ENCODE peak calls at places on chromosome 5, in five cellular contexts. One of them, this sample, is unnamed.

GRCh38 chr5:30401479-30402058 is 791.9 kb upstream of the CDH6 start:
- DNase-seq in activated CD8-positive, alpha-beta memory T cell treated with anti-CD3 and anti-CD28 coated beads, Interleukin-2, amount 50 U/mL, for 48 hours: no peak
- DNase-seq in CD4-positive, alpha-beta T cell: no peak
- DNase-seq in activated T-cell treated with anti-CD3 and anti-CD28 coated beads for 1 hour: no peak
- DNase-seq in body of pancreas: peak; percentile 30
- DNase-seq in this sample: no peak

GRCh38 chr5:101897914-101898313 is 398.2 kb downstream of the SLCO4C1 start:
- DNase-seq in CD4-positive, alpha-beta T cell: no peak
- DNase-seq in body of pancreas: no peak
- DNase-seq in activated CD8-positive, alpha-beta memory T cell treated with anti-CD3 and anti-CD28 coated beads, Interleukin-2, amount 50 U/mL, for 48 hours: no peak
- DNase-seq in activated T-cell treated with anti-CD3 and anti-CD28 coated beads for 1 hour: no peak
- DNase-seq in this sample: no peak

GRCh38 chr5:68467208-68467607 is 251.7 kb downstream of the PIK3R1 start:
- DNase-seq in CD4-positive, alpha-beta T cell: no peak
- DNase-seq in activated CD8-positive, alpha-beta memory T cell treated with anti-CD3 and anti-CD28 coated beads, Interleukin-2, amount 50 U/mL, for 48 hours: no peak
- DNase-seq in body of pancreas: no peak
- DNase-seq in activated T-cell treated with anti-CD3 and anti-CD28 coated beads for 1 hour: no peak
- DNase-seq in this sample: no peak

GRCh38 chr5:171667341-171668096 is 118.1 kb upstream of the SMIM23 start:
- DNase-seq in body of pancreas: peak; percentile 53
- DNase-seq in CD4-positive, alpha-beta T cell: no peak
- DNase-seq in activated T-cell treated with anti-CD3 and anti-CD28 coated beads for 1 hour: no peak
- DNase-seq in activated CD8-positive, alpha-beta memory T cell treated with anti-CD3 and anti-CD28 coated beads, Interleukin-2, amount 50 U/mL, for 48 hours: no peak
- DNase-seq in this sample: no peak

GRCh38 chr5:157160001-157160400 is 6.1 kb downstream of the GARIN3 start:
- DNase-seq in activated T-cell treated with anti-CD3 and anti-CD28 coated beads for 1 hour: peak; percentile 14
- DNase-seq in body of pancreas: no peak
- DNase-seq in activated CD8-positive, alpha-beta memory T cell treated with anti-CD3 and anti-CD28 coated beads, Interleukin-2, amount 50 U/mL, for 48 hours: peak; percentile 62
- DNase-seq in CD4-positive, alpha-beta T cell: no peak
- DNase-seq in this sample: no peak

GRCh38 chr5:56278267-56278826 is 45.2 kb upstream of the ANKRD55 start:
- DNase-seq in activated CD8-positive, alpha-beta memory T cell treated with anti-CD3 and anti-CD28 coated beads, Interleukin-2, amount 50 U/mL, for 48 hours: no peak
- DNase-seq in body of pancreas: no peak
- DNase-seq in activated T-cell treated with anti-CD3 and anti-CD28 coated beads for 1 hour: no peak
- DNase-seq in CD4-positive, alpha-beta T cell: no peak
- DNase-seq in this sample: no peak

GRCh38 chr5:59592101-59592500 is 301.4 kb downstream of the PDE4D start:
- DNase-seq in CD4-positive, alpha-beta T cell: no peak
- DNase-seq in body of pancreas: no peak
- DNase-seq in activated CD8-positive, alpha-beta memory T cell treated with anti-CD3 and anti-CD28 coated beads, Interleukin-2, amount 50 U/mL, for 48 hours: no peak
- DNase-seq in activated T-cell treated with anti-CD3 and anti-CD28 coated beads for 1 hour: no peak
- DNase-seq in this sample: no peak

GRCh38 chr5:169706070-169706469 is 69.0 kb downstream of the DOCK2 start:
- DNase-seq in CD4-positive, alpha-beta T cell: no peak
- DNase-seq in activated CD8-positive, alpha-beta memory T cell treated with anti-CD3 and anti-CD28 coated beads, Interleukin-2, amount 50 U/mL, for 48 hours: no peak
- DNase-seq in body of pancreas: no peak
- DNase-seq in activated T-cell treated with anti-CD3 and anti-CD28 coated beads for 1 hour: no peak
- DNase-seq in this sample: no peak

GRCh38 chr5:163458778-163459405 is 1.0 kb downstream of the NUDCD2 start:
- DNase-seq in activated CD8-positive, alpha-beta memory T cell treated with anti-CD3 and anti-CD28 coated beads, Interleukin-2, amount 50 U/mL, for 48 hours: no peak
- DNase-seq in body of pancreas: no peak
- DNase-seq in CD4-positive, alpha-beta T cell: no peak
- DNase-seq in activated T-cell treated with anti-CD3 and anti-CD28 coated beads for 1 hour: no peak
- DNase-seq in this sample: no peak

GRCh38 chr5:55597014-55597981 is 62.5 kb upstream of the PLPP1 start:
- DNase-seq in activated CD8-positive, alpha-beta memory T cell treated with anti-CD3 and anti-CD28 coated beads, Interleukin-2, amount 50 U/mL, for 48 hours: no peak
- DNase-seq in CD4-positive, alpha-beta T cell: no peak
- DNase-seq in activated T-cell treated with anti-CD3 and anti-CD28 coated beads for 1 hour: no peak
- DNase-seq in body of pancreas: peak; percentile 14
- DNase-seq in this sample: no peak

GRCh38 chr5:151086905-151087360 is 6.1 kb upstream of the TNIP1 start:
- DNase-seq in body of pancreas: no peak
- DNase-seq in activated T-cell treated with anti-CD3 and anti-CD28 coated beads for 1 hour: peak; percentile 45
- DNase-seq in CD4-positive, alpha-beta T cell: peak; percentile 67
- DNase-seq in activated CD8-positive, alpha-beta memory T cell treated with anti-CD3 and anti-CD28 coated beads, Interleukin-2, amount 50 U/mL, for 48 hours: peak; percentile 86
- DNase-seq in this sample: peak; percentile 35

GRCh38 chr5:170496629-170497028 is 7.2 kb upstream of the KCNIP1 start:
- DNase-seq in activated CD8-positive, alpha-beta memory T cell treated with anti-CD3 and anti-CD28 coated beads, Interleukin-2, amount 50 U/mL, for 48 hours: no peak
- DNase-seq in activated T-cell treated with anti-CD3 and anti-CD28 coated beads for 1 hour: no peak
- DNase-seq in CD4-positive, alpha-beta T cell: no peak
- DNase-seq in body of pancreas: no peak
- DNase-seq in this sample: no peak

GRCh38 chr5:34555699-34556513 is 100.2 kb upstream of the RAI14 start:
- DNase-seq in activated T-cell treated with anti-CD3 and anti-CD28 coated beads for 1 hour: no peak
- DNase-seq in body of pancreas: no peak
- DNase-seq in CD4-positive, alpha-beta T cell: no peak
- DNase-seq in activated CD8-positive, alpha-beta memory T cell treated with anti-CD3 and anti-CD28 coated beads, Interleukin-2, amount 50 U/mL, for 48 hours: no peak
- DNase-seq in this sample: no peak

GRCh38 chr5:16983972-16984371 is 47.9 kb upstream of the MYO10 start:
- DNase-seq in body of pancreas: no peak
- DNase-seq in CD4-positive, alpha-beta T cell: no peak
- DNase-seq in activated CD8-positive, alpha-beta memory T cell treated with anti-CD3 and anti-CD28 coated beads, Interleukin-2, amount 50 U/mL, for 48 hours: no peak
- DNase-seq in activated T-cell treated with anti-CD3 and anti-CD28 coated beads for 1 hour: no peak
- DNase-seq in this sample: no peak

GRCh38 chr5:115624994-115625393 is 842 bp downstream of the TMED7 start:
- DNase-seq in activated CD8-positive, alpha-beta memory T cell treated with anti-CD3 and anti-CD28 coated beads, Interleukin-2, amount 50 U/mL, for 48 hours: no peak
- DNase-seq in CD4-positive, alpha-beta T cell: no peak
- DNase-seq in body of pancreas: no peak
- DNase-seq in activated T-cell treated with anti-CD3 and anti-CD28 coated beads for 1 hour: no peak
- DNase-seq in this sample: no peak

GRCh38 chr5:170937914-170938313 is 76.1 kb downstream of the RANBP17 start:
- DNase-seq in body of pancreas: no peak
- DNase-seq in activated CD8-positive, alpha-beta memory T cell treated with anti-CD3 and anti-CD28 coated beads, Interleukin-2, amount 50 U/mL, for 48 hours: no peak
- DNase-seq in CD4-positive, alpha-beta T cell: no peak
- DNase-seq in activated T-cell treated with anti-CD3 and anti-CD28 coated beads for 1 hour: no peak
- DNase-seq in this sample: no peak

GRCh38 chr5:110401881-110402280 is 324.6 kb downstream of the TMEM232 start:
- DNase-seq in CD4-positive, alpha-beta T cell: no peak
- DNase-seq in activated CD8-positive, alpha-beta memory T cell treated with anti-CD3 and anti-CD28 coated beads, Interleukin-2, amount 50 U/mL, for 48 hours: no peak
- DNase-seq in activated T-cell treated with anti-CD3 and anti-CD28 coated beads for 1 hour: no peak
- DNase-seq in body of pancreas: no peak
- DNase-seq in this sample: no peak

GRCh38 chr5:27788184-27788583 is 749.8 kb upstream of the CDH9 start:
- DNase-seq in body of pancreas: no peak
- DNase-seq in CD4-positive, alpha-beta T cell: no peak
- DNase-seq in activated T-cell treated with anti-CD3 and anti-CD28 coated beads for 1 hour: no peak
- DNase-seq in activated CD8-positive, alpha-beta memory T cell treated with anti-CD3 and anti-CD28 coated beads, Interleukin-2, amount 50 U/mL, for 48 hours: no peak
- DNase-seq in this sample: no peak

GRCh38 chr5:82975396-82975795 is 101.8 kb downstream of the TMEM167A start:
- DNase-seq in CD4-positive, alpha-beta T cell: no peak
- DNase-seq in activated T-cell treated with anti-CD3 and anti-CD28 coated beads for 1 hour: no peak
- DNase-seq in body of pancreas: no peak
- DNase-seq in activated CD8-positive, alpha-beta memory T cell treated with anti-CD3 and anti-CD28 coated beads, Interleukin-2, amount 50 U/mL, for 48 hours: no peak
- DNase-seq in this sample: no peak

GRCh38 chr5:180644825-180645608 is 4.4 kb downstream of the FLT4 start:
- DNase-seq in activated T-cell treated with anti-CD3 and anti-CD28 coated beads for 1 hour: no peak
- DNase-seq in body of pancreas: no peak
- DNase-seq in activated CD8-positive, alpha-beta memory T cell treated with anti-CD3 and anti-CD28 coated beads, Interleukin-2, amount 50 U/mL, for 48 hours: peak; percentile 41
- DNase-seq in CD4-positive, alpha-beta T cell: no peak
- DNase-seq in this sample: no peak

GRCh38 chr5:79011219-79011836 is 26.2 kb upstream of the ARSB start:
- DNase-seq in activated T-cell treated with anti-CD3 and anti-CD28 coated beads for 1 hour: no peak
- DNase-seq in body of pancreas: no peak
- DNase-seq in activated CD8-positive, alpha-beta memory T cell treated with anti-CD3 and anti-CD28 coated beads, Interleukin-2, amount 50 U/mL, for 48 hours: no peak
- DNase-seq in CD4-positive, alpha-beta T cell: no peak
- DNase-seq in this sample: no peak

GRCh38 chr5:111697881-111698757 is 58.9 kb downstream of the NREP start:
- DNase-seq in CD4-positive, alpha-beta T cell: no peak
- DNase-seq in body of pancreas: no peak
- DNase-seq in activated T-cell treated with anti-CD3 and anti-CD28 coated beads for 1 hour: no peak
- DNase-seq in activated CD8-positive, alpha-beta memory T cell treated with anti-CD3 and anti-CD28 coated beads, Interleukin-2, amount 50 U/mL, for 48 hours: no peak
- DNase-seq in this sample: no peak

GRCh38 chr5:132856011-132856410 is 10.3 kb downstream of the GDF9 start:
- DNase-seq in activated T-cell treated with anti-CD3 and anti-CD28 coated beads for 1 hour: no peak
- DNase-seq in activated CD8-positive, alpha-beta memory T cell treated with anti-CD3 and anti-CD28 coated beads, Interleukin-2, amount 50 U/mL, for 48 hours: no peak
- DNase-seq in CD4-positive, alpha-beta T cell: no peak
- DNase-seq in body of pancreas: no peak
- DNase-seq in this sample: no peak

GRCh38 chr5:3899093-3899492 is 303.5 kb downstream of the IRX1 start:
- DNase-seq in body of pancreas: no peak
- DNase-seq in CD4-positive, alpha-beta T cell: no peak
- DNase-seq in activated CD8-positive, alpha-beta memory T cell treated with anti-CD3 and anti-CD28 coated beads, Interleukin-2, amount 50 U/mL, for 48 hours: no peak
- DNase-seq in activated T-cell treated with anti-CD3 and anti-CD28 coated beads for 1 hour: no peak
- DNase-seq in this sample: no peak

GRCh38 chr5:163968651-163969050 is 463.2 kb downstream of the MAT2B start:
- DNase-seq in activated T-cell treated with anti-CD3 and anti-CD28 coated beads for 1 hour: no peak
- DNase-seq in CD4-positive, alpha-beta T cell: no peak
- DNase-seq in activated CD8-positive, alpha-beta memory T cell treated with anti-CD3 and anti-CD28 coated beads, Interleukin-2, amount 50 U/mL, for 48 hours: no peak
- DNase-seq in body of pancreas: no peak
- DNase-seq in this sample: no peak

GRCh38 chr5:176748967-176749935 is 61.1 kb upstream of the UNC5A start:
- DNase-seq in activated T-cell treated with anti-CD3 and anti-CD28 coated beads for 1 hour: no peak
- DNase-seq in body of pancreas: no peak
- DNase-seq in CD4-positive, alpha-beta T cell: no peak
- DNase-seq in activated CD8-positive, alpha-beta memory T cell treated with anti-CD3 and anti-CD28 coated beads, Interleukin-2, amount 50 U/mL, for 48 hours: no peak
- DNase-seq in this sample: no peak

GRCh38 chr5:134410822-134411221 is 859 bp downstream of the CDKN2AIPNL start:
- DNase-seq in activated CD8-positive, alpha-beta memory T cell treated with anti-CD3 and anti-CD28 coated beads, Interleukin-2, amount 50 U/mL, for 48 hours: peak; percentile 48
- DNase-seq in body of pancreas: no peak
- DNase-seq in CD4-positive, alpha-beta T cell: no peak
- DNase-seq in activated T-cell treated with anti-CD3 and anti-CD28 coated beads for 1 hour: no peak
- DNase-seq in this sample: no peak

GRCh38 chr5:56340196-56340980 is 107.3 kb upstream of the ANKRD55 start:
- DNase-seq in activated T-cell treated with anti-CD3 and anti-CD28 coated beads for 1 hour: no peak
- DNase-seq in body of pancreas: no peak
- DNase-seq in CD4-positive, alpha-beta T cell: no peak
- DNase-seq in activated CD8-positive, alpha-beta memory T cell treated with anti-CD3 and anti-CD28 coated beads, Interleukin-2, amount 50 U/mL, for 48 hours: no peak
- DNase-seq in this sample: no peak

GRCh38 chr5:179762079-179762780 is 29.6 kb downstream of the MAML1 start:
- DNase-seq in CD4-positive, alpha-beta T cell: no peak
- DNase-seq in body of pancreas: no peak
- DNase-seq in activated CD8-positive, alpha-beta memory T cell treated with anti-CD3 and anti-CD28 coated beads, Interleukin-2, amount 50 U/mL, for 48 hours: no peak
- DNase-seq in activated T-cell treated with anti-CD3 and anti-CD28 coated beads for 1 hour: no peak
- DNase-seq in this sample: no peak

GRCh38 chr5:161851691-161852299 is 3.9 kb downstream of the GABRA1 start:
- DNase-seq in activated CD8-positive, alpha-beta memory T cell treated with anti-CD3 and anti-CD28 coated beads, Interleukin-2, amount 50 U/mL, for 48 hours: no peak
- DNase-seq in activated T-cell treated with anti-CD3 and anti-CD28 coated beads for 1 hour: no peak
- DNase-seq in CD4-positive, alpha-beta T cell: no peak
- DNase-seq in body of pancreas: no peak
- DNase-seq in this sample: no peak

GRCh38 chr5:6752782-6753181 is 39.5 kb downstream of the TENT4A start:
- DNase-seq in body of pancreas: no peak
- DNase-seq in activated T-cell treated with anti-CD3 and anti-CD28 coated beads for 1 hour: no peak
- DNase-seq in CD4-positive, alpha-beta T cell: no peak
- DNase-seq in activated CD8-positive, alpha-beta memory T cell treated with anti-CD3 and anti-CD28 coated beads, Interleukin-2, amount 50 U/mL, for 48 hours: no peak
- DNase-seq in this sample: no peak

GRCh38 chr5:142561486-142562097 is 124.3 kb downstream of the FGF1 start:
- DNase-seq in CD4-positive, alpha-beta T cell: no peak
- DNase-seq in body of pancreas: no peak
- DNase-seq in activated CD8-positive, alpha-beta memory T cell treated with anti-CD3 and anti-CD28 coated beads, Interleukin-2, amount 50 U/mL, for 48 hours: no peak
- DNase-seq in activated T-cell treated with anti-CD3 and anti-CD28 coated beads for 1 hour: no peak
- DNase-seq in this sample: no peak

GRCh38 chr5:77925503-77925902 is 149.4 kb upstream of the TBCA start:
- DNase-seq in activated CD8-positive, alpha-beta memory T cell treated with anti-CD3 and anti-CD28 coated beads, Interleukin-2, amount 50 U/mL, for 48 hours: no peak
- DNase-seq in CD4-positive, alpha-beta T cell: no peak
- DNase-seq in activated T-cell treated with anti-CD3 and anti-CD28 coated beads for 1 hour: no peak
- DNase-seq in body of pancreas: no peak
- DNase-seq in this sample: no peak

GRCh38 chr5:53603009-53603687 is 42.7 kb downstream of the NDUFS4 start:
- DNase-seq in CD4-positive, alpha-beta T cell: no peak
- DNase-seq in activated CD8-positive, alpha-beta memory T cell treated with anti-CD3 and anti-CD28 coated beads, Interleukin-2, amount 50 U/mL, for 48 hours: no peak
- DNase-seq in activated T-cell treated with anti-CD3 and anti-CD28 coated beads for 1 hour: no peak
- DNase-seq in body of pancreas: no peak
- DNase-seq in this sample: no peak

GRCh38 chr5:142671801-142672200 is 14.1 kb downstream of the FGF1 start:
- DNase-seq in activated CD8-positive, alpha-beta memory T cell treated with anti-CD3 and anti-CD28 coated beads, Interleukin-2, amount 50 U/mL, for 48 hours: no peak
- DNase-seq in CD4-positive, alpha-beta T cell: no peak
- DNase-seq in activated T-cell treated with anti-CD3 and anti-CD28 coated beads for 1 hour: no peak
- DNase-seq in body of pancreas: no peak
- DNase-seq in this sample: no peak

GRCh38 chr5:72441861-72442540 is 65.2 kb downstream of the ZNF366 start:
- DNase-seq in body of pancreas: no peak
- DNase-seq in activated T-cell treated with anti-CD3 and anti-CD28 coated beads for 1 hour: no peak
- DNase-seq in CD4-positive, alpha-beta T cell: no peak
- DNase-seq in activated CD8-positive, alpha-beta memory T cell treated with anti-CD3 and anti-CD28 coated beads, Interleukin-2, amount 50 U/mL, for 48 hours: no peak
- DNase-seq in this sample: no peak

GRCh38 chr5:157387683-157388093 is 72.3 kb upstream of the NIPAL4 start:
- DNase-seq in CD4-positive, alpha-beta T cell: no peak
- DNase-seq in activated CD8-positive, alpha-beta memory T cell treated with anti-CD3 and anti-CD28 coated beads, Interleukin-2, amount 50 U/mL, for 48 hours: no peak
- DNase-seq in activated T-cell treated with anti-CD3 and anti-CD28 coated beads for 1 hour: no peak
- DNase-seq in body of pancreas: no peak
- DNase-seq in this sample: no peak

This sample was measured in stimulated activated CD8-positive, alpha-beta memory T cell treated with anti-CD3 and anti-CD28 coated beads, Interleukin-15, amount 100 ng/mL, for 1 hour.